ENCODE peak calls at places on chromosomes 2 and 18, in nine cellular contexts. One of them, this sample, is unnamed.
A peak's percentile ranks its signal among the peaks of the same experiment; 100 is the strongest.

GRCh38 chr2:133755515-133756311 is 187.4 kb upstream of the NCKAP5 start:
- DNase-seq in H1: no peak
- DNase-seq in SK-N-SH: no peak
- DNase-seq in A549: no peak
- DNase-seq in K562: no peak
- DNase-seq in WTC11: no peak
- DNase-seq in endothelial cell of umbilical vein: peak; percentile 94
- DNase-seq in HCT116: no peak
- DNase-seq in GM12878: no peak
- DNase-seq in this sample: no peak

GRCh38 chr2:29157131-29157530 is 41.9 kb downstream of the CLIP4 start:
- DNase-seq in SK-N-SH: no peak
- DNase-seq in endothelial cell of umbilical vein: no peak
- DNase-seq in GM12878: no peak
- DNase-seq in HCT116: no peak
- DNase-seq in WTC11: no peak
- DNase-seq in A549: no peak
- DNase-seq in H1: no peak
- DNase-seq in K562: no peak
- DNase-seq in this sample: no peak

GRCh38 chr2:208369091-208369490 is 37.5 kb upstream of the PTH2R start:
- DNase-seq in A549: no peak
- DNase-seq in K562: no peak
- DNase-seq in SK-N-SH: no peak
- DNase-seq in H1: no peak
- DNase-seq in WTC11: no peak
- DNase-seq in GM12878: no peak
- DNase-seq in endothelial cell of umbilical vein: no peak
- DNase-seq in HCT116: no peak
- DNase-seq in this sample: no peak

GRCh38 chr2:240419723-240420122 is 15.7 kb upstream of the GPC1 start:
- DNase-seq in HCT116: no peak
- DNase-seq in A549: no peak
- DNase-seq in H1: no peak
- DNase-seq in K562: no peak
- DNase-seq in SK-N-SH: no peak
- DNase-seq in GM12878: no peak
- DNase-seq in WTC11: no peak
- DNase-seq in endothelial cell of umbilical vein: no peak
- DNase-seq in this sample: no peak

GRCh38 chr2:188975497-188976102 is 1.4 kb downstream of the COL3A1 start:
- DNase-seq in endothelial cell of umbilical vein: no peak
- DNase-seq in GM12878: no peak
- DNase-seq in WTC11: no peak
- DNase-seq in H1: no peak
- DNase-seq in K562: peak; percentile 2
- DNase-seq in A549: no peak
- DNase-seq in HCT116: no peak
- DNase-seq in SK-N-SH: no peak
- DNase-seq in this sample: no peak

GRCh38 chr18:37294951-37295350 is 270.6 kb downstream of the CELF4 start:
- DNase-seq in GM12878: no peak
- DNase-seq in HCT116: no peak
- DNase-seq in A549: no peak
- DNase-seq in H1: peak; percentile 46
- DNase-seq in SK-N-SH: no peak
- DNase-seq in endothelial cell of umbilical vein: peak; percentile 5
- DNase-seq in K562: peak; percentile 57
- DNase-seq in WTC11: peak; percentile 91
- DNase-seq in this sample: peak; percentile 25

GRCh38 chr2:47026738-47027531 is 111.3 kb upstream of the MCFD2 start:
- DNase-seq in K562: no peak
- DNase-seq in H1: no peak
- DNase-seq in SK-N-SH: no peak
- DNase-seq in HCT116: no peak
- DNase-seq in A549: no peak
- DNase-seq in WTC11: no peak
- DNase-seq in endothelial cell of umbilical vein: no peak
- DNase-seq in GM12878: no peak
- DNase-seq in this sample: no peak

GRCh38 chr2:152588911-152589310 is 128.3 kb downstream of the PRPF40A start:
- DNase-seq in HCT116: no peak
- DNase-seq in A549: no peak
- DNase-seq in K562: no peak
- DNase-seq in endothelial cell of umbilical vein: no peak
- DNase-seq in WTC11: no peak
- DNase-seq in SK-N-SH: no peak
- DNase-seq in GM12878: no peak
- DNase-seq in H1: no peak
- DNase-seq in this sample: peak; percentile 40

GRCh38 chr2:71521436-71521950 is 68.1 kb downstream of the DYSF start:
- DNase-seq in endothelial cell of umbilical vein: no peak
- DNase-seq in HCT116: no peak
- DNase-seq in H1: no peak
- DNase-seq in K562: no peak
- DNase-seq in GM12878: no peak
- DNase-seq in SK-N-SH: no peak
- DNase-seq in WTC11: no peak
- DNase-seq in A549: no peak
- DNase-seq in this sample: no peak

GRCh38 chr2:187228986-187229385 is 219.1 kb downstream of the CALCRL start:
- DNase-seq in H1: no peak
- DNase-seq in WTC11: no peak
- DNase-seq in HCT116: no peak
- DNase-seq in K562: no peak
- DNase-seq in endothelial cell of umbilical vein: no peak
- DNase-seq in SK-N-SH: no peak
- DNase-seq in A549: no peak
- DNase-seq in GM12878: no peak
- DNase-seq in this sample: no peak

GRCh38 chr2:165587335-165587938 is 117.9 kb downstream of the CSRNP3 start:
- DNase-seq in GM12878: peak; percentile 32
- DNase-seq in endothelial cell of umbilical vein: no peak
- DNase-seq in H1: no peak
- DNase-seq in HCT116: no peak
- DNase-seq in K562: no peak
- DNase-seq in A549: no peak
- DNase-seq in SK-N-SH: no peak
- DNase-seq in WTC11: no peak
- DNase-seq in this sample: no peak

GRCh38 chr2:240651185-240651584 is 25.9 kb downstream of the GPR35 start:
- DNase-seq in WTC11: no peak
- DNase-seq in H1: no peak
- DNase-seq in endothelial cell of umbilical vein: no peak
- DNase-seq in A549: no peak
- DNase-seq in SK-N-SH: no peak
- DNase-seq in HCT116: no peak
- DNase-seq in K562: no peak
- DNase-seq in GM12878: no peak
- DNase-seq in this sample: no peak

GRCh38 chr2:72124391-72124790 is 23.3 kb downstream of the CYP26B1 start:
- DNase-seq in H1: no peak
- DNase-seq in endothelial cell of umbilical vein: no peak
- DNase-seq in K562: no peak
- DNase-seq in HCT116: no peak
- DNase-seq in WTC11: no peak
- DNase-seq in GM12878: no peak
- DNase-seq in A549: no peak
- DNase-seq in SK-N-SH: no peak
- DNase-seq in this sample: no peak

GRCh38 chr18:36296591-36297418 is 708 bp upstream of the FHOD3 start:
- DNase-seq in H1: peak; percentile 73
- DNase-seq in K562: peak; percentile 67
- DNase-seq in WTC11: peak; percentile 85
- DNase-seq in endothelial cell of umbilical vein: peak; percentile 68
- DNase-seq in A549: peak; percentile 46
- DNase-seq in HCT116: peak; percentile 40
- DNase-seq in SK-N-SH: peak; percentile 86
- DNase-seq in GM12878: no peak
- DNase-seq in this sample: peak; percentile 18

GRCh38 chr2:204931562-204931961 is 386.3 kb downstream of the PARD3B start:
- DNase-seq in SK-N-SH: no peak
- DNase-seq in H1: no peak
- DNase-seq in HCT116: no peak
- DNase-seq in WTC11: no peak
- DNase-seq in endothelial cell of umbilical vein: no peak
- DNase-seq in K562: no peak
- DNase-seq in GM12878: no peak
- DNase-seq in A549: no peak
- DNase-seq in this sample: no peak

GRCh38 chr2:238894226-238894949 is 46.5 kb downstream of the TWIST2 start:
- DNase-seq in H1: no peak
- DNase-seq in A549: no peak
- DNase-seq in WTC11: no peak
- DNase-seq in GM12878: no peak
- DNase-seq in K562: no peak
- DNase-seq in endothelial cell of umbilical vein: no peak
- DNase-seq in HCT116: no peak
- DNase-seq in SK-N-SH: no peak
- DNase-seq in this sample: no peak

GRCh38 chr2:35741556-35741955 is 614.0 kb upstream of the CRIM1 start:
- DNase-seq in A549: no peak
- DNase-seq in endothelial cell of umbilical vein: no peak
- DNase-seq in H1: no peak
- DNase-seq in SK-N-SH: no peak
- DNase-seq in WTC11: no peak
- DNase-seq in HCT116: no peak
- DNase-seq in GM12878: no peak
- DNase-seq in K562: no peak
- DNase-seq in this sample: peak; percentile 6

GRCh38 chr2:1884933-1885580 is 140.7 kb upstream of the PXDN start:
- DNase-seq in K562: no peak
- DNase-seq in WTC11: no peak
- DNase-seq in H1: no peak
- DNase-seq in A549: no peak
- DNase-seq in GM12878: no peak
- DNase-seq in HCT116: no peak
- DNase-seq in endothelial cell of umbilical vein: peak; percentile 3
- DNase-seq in SK-N-SH: no peak
- DNase-seq in this sample: no peak

GRCh38 chr2:237671466-237672173 is 44.2 kb downstream of the LRRFIP1 start:
- DNase-seq in endothelial cell of umbilical vein: no peak
- DNase-seq in HCT116: no peak
- DNase-seq in GM12878: no peak
- DNase-seq in H1: no peak
- DNase-seq in WTC11: no peak
- DNase-seq in SK-N-SH: no peak
- DNase-seq in K562: no peak
- DNase-seq in A549: no peak
- DNase-seq in this sample: no peak

GRCh38 chr2:127790694-127791529 is 20.1 kb downstream of the WDR33 start:
- DNase-seq in HCT116: no peak
- DNase-seq in A549: no peak
- DNase-seq in SK-N-SH: no peak
- DNase-seq in WTC11: no peak
- DNase-seq in K562: no peak
- DNase-seq in GM12878: no peak
- DNase-seq in H1: no peak
- DNase-seq in endothelial cell of umbilical vein: no peak
- DNase-seq in this sample: peak; percentile 43

DNA sequence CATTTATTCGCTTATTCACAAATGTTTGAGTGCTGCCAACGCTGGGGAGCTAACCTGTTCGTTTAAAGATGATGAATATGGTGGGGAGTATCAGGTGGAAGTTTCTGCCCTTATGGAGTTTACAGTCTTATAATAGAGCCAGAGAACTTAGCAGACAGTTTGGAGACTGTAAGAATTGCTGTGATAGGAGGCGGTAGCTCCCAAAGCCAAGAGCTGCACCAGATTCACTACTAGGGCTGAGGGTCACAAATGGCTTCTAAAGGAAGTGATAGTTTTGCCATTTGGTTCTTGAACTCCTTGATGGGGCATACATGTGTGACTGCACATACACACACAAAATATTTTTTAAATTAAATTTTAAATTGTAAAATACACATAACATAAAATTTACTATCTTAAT is 29.0 kb downstream of the UGP2 start:
- DNase-seq in K562: no peak
- DNase-seq in SK-N-SH: no peak
- DNase-seq in GM12878: no peak
- DNase-seq in H1: no peak
- DNase-seq in A549: peak; percentile 6
- DNase-seq in HCT116: no peak
- DNase-seq in WTC11: no peak
- DNase-seq in endothelial cell of umbilical vein: no peak
- DNase-seq in this sample: no peak
- TF ChIP-seq MAX in K562: no peak
- TF ChIP-seq MAX in SK-N-SH: no peak
- TF ChIP-seq MAX in GM12878: no peak
- TF ChIP-seq MAX in H1: no peak
- TF ChIP-seq MAX in A549: no peak
- TF ChIP-seq MAX in HCT116: no peak
- TF ChIP-seq MAX in WTC11: no peak
- TF ChIP-seq MAX in endothelial cell of umbilical vein: no peak
- TF ChIP-seq MAX in this sample: no peak

GRCh38 chr2:169877406-169877805 is 50.2 kb downstream of the UBR3 start:
- DNase-seq in A549: no peak
- DNase-seq in SK-N-SH: peak; percentile 22
- DNase-seq in K562: no peak
- DNase-seq in H1: no peak
- DNase-seq in GM12878: no peak
- DNase-seq in endothelial cell of umbilical vein: peak; percentile 31
- DNase-seq in WTC11: no peak
- DNase-seq in HCT116: peak; percentile 10
- DNase-seq in this sample: peak; percentile 22
- TF ChIP-seq CTCF in A549: peak; percentile 49
- TF ChIP-seq CTCF in SK-N-SH: peak; percentile 53
- TF ChIP-seq CTCF in K562: peak; percentile 79
- TF ChIP-seq CTCF in H1: no peak
- TF ChIP-seq CTCF in GM12878: peak; percentile 13
- TF ChIP-seq CTCF in endothelial cell of umbilical vein: peak; percentile 17
- TF ChIP-seq CTCF in WTC11: no peak
- TF ChIP-seq CTCF in HCT116: peak; percentile 43
- TF ChIP-seq CTCF in this sample: no peak

GRCh38 chr2:118622931-118623330 is 224.5 kb downstream of the EN1 start:
- DNase-seq in HCT116: no peak
- DNase-seq in WTC11: no peak
- DNase-seq in K562: no peak
- DNase-seq in SK-N-SH: no peak
- DNase-seq in A549: no peak
- DNase-seq in GM12878: no peak
- DNase-seq in H1: no peak
- DNase-seq in endothelial cell of umbilical vein: no peak
- DNase-seq in this sample: no peak
- TF ChIP-seq MAX in HCT116: no peak
- TF ChIP-seq MAX in WTC11: no peak
- TF ChIP-seq MAX in K562: no peak
- TF ChIP-seq MAX in SK-N-SH: no peak
- TF ChIP-seq MAX in A549: no peak
- TF ChIP-seq MAX in GM12878: no peak
- TF ChIP-seq MAX in H1: no peak
- TF ChIP-seq MAX in endothelial cell of umbilical vein: no peak
- TF ChIP-seq MAX in this sample: no peak

DNA sequence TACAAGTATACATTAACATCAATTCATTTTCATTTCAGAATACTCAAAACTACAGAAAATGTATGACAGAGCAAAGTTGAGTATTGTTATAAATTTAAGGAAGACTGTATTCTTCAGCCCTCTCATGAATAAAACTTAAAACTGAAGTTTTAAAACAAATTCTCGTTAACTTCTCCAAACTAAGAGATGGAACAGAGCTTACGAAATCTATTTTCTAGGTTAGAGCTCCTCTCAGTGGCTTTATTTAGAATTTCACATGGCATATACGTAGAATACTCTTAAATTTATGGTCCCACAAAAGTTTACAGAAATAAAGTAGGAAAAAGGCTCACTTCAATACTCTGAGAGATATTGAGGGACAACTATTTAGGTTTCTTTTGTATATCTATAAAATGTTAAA is 612.1 kb downstream of the KCNJ3 start:
- DNase-seq in HCT116: peak; percentile 47
- DNase-seq in H1: no peak
- DNase-seq in SK-N-SH: peak; percentile 0
- DNase-seq in K562: peak; percentile 9
- DNase-seq in WTC11: no peak
- DNase-seq in endothelial cell of umbilical vein: peak; percentile 33
- DNase-seq in GM12878: no peak
- DNase-seq in A549: peak; percentile 3
- DNase-seq in this sample: peak; percentile 54
- TF ChIP-seq CTCF in HCT116: peak; percentile 52
- TF ChIP-seq CTCF in H1: peak; percentile 23
- TF ChIP-seq CTCF in SK-N-SH: peak; percentile 71
- TF ChIP-seq CTCF in K562: peak; percentile 60
- TF ChIP-seq CTCF in WTC11: peak; percentile 36
- TF ChIP-seq CTCF in endothelial cell of umbilical vein: peak; percentile 8
- TF ChIP-seq CTCF in GM12878: peak; percentile 48
- TF ChIP-seq CTCF in A549: peak; percentile 57
- TF ChIP-seq CTCF in this sample: no peak

This sample was measured in NB4.